ENCODE peak calls at places on chromosomes 4 and X, in eight cellular contexts. One of them, this sample, is unnamed.

GRCh38 chrX:63350551-63350950 is 581 bp downstream of the SPIN4 start:
- DNase-seq in bronchial epithelial cell: peak; percentile 30
- DNase-seq in mucosa of descending colon: peak; percentile 38
- DNase-seq in ovary: peak; percentile 31
- DNase-seq in Peyer's patch: peak; percentile 55
- DNase-seq in fibroblast of the aortic adventitia: peak; percentile 5
- DNase-seq in dorsolateral prefrontal cortex: no peak
- DNase-seq in K562: peak; percentile 6
- DNase-seq in this sample: peak; percentile 46

GRCh38 chr4:112170451-112170993 is 25.3 kb downstream of the FAM241A start:
- DNase-seq in bronchial epithelial cell: peak; percentile 95
- DNase-seq in mucosa of descending colon: no peak
- DNase-seq in ovary: no peak
- DNase-seq in Peyer's patch: no peak
- DNase-seq in fibroblast of the aortic adventitia: peak; percentile 89
- DNase-seq in dorsolateral prefrontal cortex: no peak
- DNase-seq in K562: peak; percentile 55
- DNase-seq in this sample: no peak

GRCh38 chr4:121155893-121156292 is 8.2 kb downstream of the TNIP3 start:
- DNase-seq in bronchial epithelial cell: peak; percentile 92
- DNase-seq in mucosa of descending colon: no peak
- DNase-seq in ovary: no peak
- DNase-seq in Peyer's patch: no peak
- DNase-seq in fibroblast of the aortic adventitia: peak; percentile 92
- DNase-seq in dorsolateral prefrontal cortex: no peak
- DNase-seq in K562: no peak
- DNase-seq in this sample: no peak

GRCh38 chr4:78059524-78059889 is 2.4 kb downstream of the FRAS1 start:
- DNase-seq in bronchial epithelial cell: peak; percentile 82
- DNase-seq in mucosa of descending colon: peak; percentile 47
- DNase-seq in ovary: peak; percentile 13
- DNase-seq in Peyer's patch: peak; percentile 67
- DNase-seq in fibroblast of the aortic adventitia: peak; percentile 76
- DNase-seq in dorsolateral prefrontal cortex: peak; percentile 52
- DNase-seq in K562: peak; percentile 41
- DNase-seq in this sample: peak; percentile 57

GRCh38 chr4:4457803-4458550 is 71.1 kb downstream of the NSG1 start:
- DNase-seq in bronchial epithelial cell: peak; percentile 25
- DNase-seq in mucosa of descending colon: no peak
- DNase-seq in ovary: no peak
- DNase-seq in Peyer's patch: no peak
- DNase-seq in fibroblast of the aortic adventitia: no peak
- DNase-seq in dorsolateral prefrontal cortex: no peak
- DNase-seq in K562: no peak
- DNase-seq in this sample: no peak

GRCh38 chr4:85477538-85477937 is 2.6 kb downstream of the ARHGAP24 start:
- DNase-seq in bronchial epithelial cell: no peak
- DNase-seq in mucosa of descending colon: no peak
- DNase-seq in ovary: no peak
- DNase-seq in Peyer's patch: peak; percentile 51
- DNase-seq in fibroblast of the aortic adventitia: no peak
- DNase-seq in dorsolateral prefrontal cortex: no peak
- DNase-seq in K562: no peak
- DNase-seq in this sample: peak; percentile 61

GRCh38 chrX:49139713-49140112 is 16.2 kb upstream of the GPKOW start:
- DNase-seq in bronchial epithelial cell: no peak
- DNase-seq in mucosa of descending colon: no peak
- DNase-seq in ovary: no peak
- DNase-seq in Peyer's patch: no peak
- DNase-seq in fibroblast of the aortic adventitia: no peak
- DNase-seq in dorsolateral prefrontal cortex: no peak
- DNase-seq in K562: no peak
- DNase-seq in this sample: no peak

GRCh38 chr4:98363431-98363830 is 102.2 kb downstream of the RAP1GDS1 start:
- DNase-seq in bronchial epithelial cell: peak; percentile 87
- DNase-seq in mucosa of descending colon: no peak
- DNase-seq in ovary: no peak
- DNase-seq in Peyer's patch: no peak
- DNase-seq in fibroblast of the aortic adventitia: no peak
- DNase-seq in dorsolateral prefrontal cortex: no peak
- DNase-seq in K562: no peak
- DNase-seq in this sample: no peak

GRCh38 chrX:130028196-130028595 is 45.8 kb downstream of the BCORL1 start:
- DNase-seq in bronchial epithelial cell: peak; percentile 18
- DNase-seq in mucosa of descending colon: peak; percentile 78
- DNase-seq in ovary: no peak
- DNase-seq in Peyer's patch: peak; percentile 81
- DNase-seq in fibroblast of the aortic adventitia: peak; percentile 66
- DNase-seq in dorsolateral prefrontal cortex: no peak
- DNase-seq in K562: peak; percentile 52
- DNase-seq in this sample: peak; percentile 57

GRCh38 chr4:87543835-87544461 is 14.8 kb upstream of the SPARCL1 start:
- DNase-seq in bronchial epithelial cell: peak; percentile 54
- DNase-seq in mucosa of descending colon: peak; percentile 10
- DNase-seq in ovary: no peak
- DNase-seq in Peyer's patch: no peak
- DNase-seq in fibroblast of the aortic adventitia: peak; percentile 75
- DNase-seq in dorsolateral prefrontal cortex: no peak
- DNase-seq in K562: no peak
- DNase-seq in this sample: peak; percentile 11
- TF ChIP-seq CTCF in bronchial epithelial cell: peak; percentile 51
- TF ChIP-seq CTCF in mucosa of descending colon: no peak
- TF ChIP-seq CTCF in ovary: peak; percentile 55
- TF ChIP-seq CTCF in Peyer's patch: peak; percentile 24
- TF ChIP-seq CTCF in fibroblast of the aortic adventitia: peak; percentile 72
- TF ChIP-seq CTCF in dorsolateral prefrontal cortex: peak; percentile 69
- TF ChIP-seq CTCF in K562: no peak
- TF ChIP-seq CTCF in this sample: peak; percentile 21

GRCh38 chr4:25863906-25864418 is 1.2 kb upstream of the SEL1L3 start:
- DNase-seq in bronchial epithelial cell: no peak
- DNase-seq in mucosa of descending colon: peak; percentile 39
- DNase-seq in ovary: peak; percentile 19
- DNase-seq in Peyer's patch: peak; percentile 73
- DNase-seq in fibroblast of the aortic adventitia: no peak
- DNase-seq in dorsolateral prefrontal cortex: no peak
- DNase-seq in K562: no peak
- DNase-seq in this sample: no peak
- H3K4me3 ChIP-seq in bronchial epithelial cell: no peak overlapping the region
- H3K4me3 ChIP-seq in mucosa of descending colon: no peak overlapping the region
- H3K4me3 ChIP-seq in ovary: no peak overlapping the region
- H3K4me3 ChIP-seq in Peyer's patch: peak overlapping the region; percentile 88
- H3K4me3 ChIP-seq in fibroblast of the aortic adventitia: no peak overlapping the region
- H3K4me3 ChIP-seq in dorsolateral prefrontal cortex: no peak overlapping the region
- H3K4me3 ChIP-seq in K562: no peak overlapping the region
- H3K4me3 ChIP-seq in this sample: no peak overlapping the region

GRCh38 chrX:53713987-53714579 is 27.6 kb upstream of the HUWE1 start:
- DNase-seq in bronchial epithelial cell: no peak
- DNase-seq in mucosa of descending colon: no peak
- DNase-seq in ovary: no peak
- DNase-seq in Peyer's patch: no peak
- DNase-seq in fibroblast of the aortic adventitia: no peak
- DNase-seq in dorsolateral prefrontal cortex: no peak
- DNase-seq in K562: no peak
- DNase-seq in this sample: peak; percentile 59

GRCh38 chrX:53717205-53717604 is 30.7 kb upstream of the HUWE1 start:
- DNase-seq in bronchial epithelial cell: no peak
- DNase-seq in mucosa of descending colon: no peak
- DNase-seq in ovary: no peak
- DNase-seq in Peyer's patch: no peak
- DNase-seq in fibroblast of the aortic adventitia: no peak
- DNase-seq in dorsolateral prefrontal cortex: no peak
- DNase-seq in K562: no peak
- DNase-seq in this sample: peak; percentile 52

GRCh38 chrX:53716328-53717088 is 30.0 kb upstream of the HUWE1 start:
- DNase-seq in bronchial epithelial cell: peak; percentile 22
- DNase-seq in mucosa of descending colon: peak; percentile 11
- DNase-seq in ovary: no peak
- DNase-seq in Peyer's patch: peak; percentile 70
- DNase-seq in fibroblast of the aortic adventitia: peak; percentile 40
- DNase-seq in dorsolateral prefrontal cortex: no peak
- DNase-seq in K562: no peak
- DNase-seq in this sample: peak; percentile 88

GRCh38 chrX:53715336-53715924 is 28.9 kb upstream of the HUWE1 start:
- DNase-seq in bronchial epithelial cell: no peak
- DNase-seq in mucosa of descending colon: no peak
- DNase-seq in ovary: no peak
- DNase-seq in Peyer's patch: no peak
- DNase-seq in fibroblast of the aortic adventitia: no peak
- DNase-seq in dorsolateral prefrontal cortex: no peak
- DNase-seq in K562: no peak
- DNase-seq in this sample: peak; percentile 21

GRCh38 chrX:53714580-53715335 is 28.2 kb upstream of the HUWE1 start:
- DNase-seq in bronchial epithelial cell: peak; percentile 59
- DNase-seq in mucosa of descending colon: peak; percentile 14
- DNase-seq in ovary: no peak
- DNase-seq in Peyer's patch: peak; percentile 61
- DNase-seq in fibroblast of the aortic adventitia: peak; percentile 54
- DNase-seq in dorsolateral prefrontal cortex: no peak
- DNase-seq in K562: no peak
- DNase-seq in this sample: peak; percentile 89
- TF ChIP-seq CTCF in bronchial epithelial cell: no peak
- TF ChIP-seq CTCF in mucosa of descending colon: no peak
- TF ChIP-seq CTCF in ovary: no peak
- TF ChIP-seq CTCF in Peyer's patch: no peak
- TF ChIP-seq CTCF in fibroblast of the aortic adventitia: peak; percentile 13
- TF ChIP-seq CTCF in dorsolateral prefrontal cortex: no peak
- TF ChIP-seq CTCF in K562: no peak
- TF ChIP-seq CTCF in this sample: peak; percentile 2

DNA sequence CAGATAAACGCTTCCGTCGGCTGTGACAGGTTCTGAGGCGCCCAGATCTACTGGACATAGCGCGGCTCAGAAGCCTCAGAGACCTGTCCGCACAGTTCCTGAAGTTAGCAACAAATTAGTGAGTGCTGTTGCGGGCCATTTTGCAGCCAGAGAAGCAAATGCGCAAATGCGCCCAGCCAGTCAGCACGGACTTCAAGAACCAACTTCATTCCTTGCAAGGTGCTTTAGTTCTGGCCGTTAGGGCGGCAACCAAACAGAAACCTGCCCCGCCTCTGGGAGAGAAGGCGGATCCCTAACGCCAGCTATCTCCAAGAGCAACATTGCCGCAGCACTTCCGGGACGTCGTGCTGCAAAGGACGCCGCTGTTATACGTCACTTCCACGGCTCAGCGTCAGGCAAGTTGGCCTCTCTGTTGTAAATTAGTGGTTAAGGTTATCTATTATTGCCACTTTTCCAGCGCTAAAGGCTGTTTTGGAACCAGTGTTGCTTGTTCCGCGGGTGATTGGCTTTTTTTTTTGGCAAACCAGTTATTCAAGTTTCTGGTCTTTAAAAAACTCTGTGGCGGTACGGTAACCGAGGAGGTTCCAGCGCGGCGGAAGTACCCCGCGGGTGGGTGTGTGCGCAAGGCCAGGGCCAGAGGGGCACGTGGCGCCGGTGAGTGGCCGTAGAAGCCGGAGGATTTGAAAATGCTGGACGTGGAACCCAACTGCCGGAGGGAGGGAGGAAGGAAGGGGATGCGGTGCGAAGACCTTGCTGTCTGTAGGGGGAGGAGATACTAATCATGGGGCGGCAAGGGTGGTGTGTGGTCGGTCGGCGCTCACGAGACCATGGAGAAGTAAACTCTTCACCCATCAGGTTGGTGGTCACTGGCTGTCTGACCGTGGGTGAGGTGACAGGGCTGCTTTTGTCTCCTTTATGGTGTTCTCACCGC is at the start of gene GAR1:
- DNase-seq in bronchial epithelial cell: peak; percentile 93
- DNase-seq in mucosa of descending colon: peak; percentile 97
- DNase-seq in ovary: peak; percentile 84
- DNase-seq in Peyer's patch: peak; percentile 97
- DNase-seq in fibroblast of the aortic adventitia: peak; percentile 90
- DNase-seq in dorsolateral prefrontal cortex: peak; percentile 92
- DNase-seq in K562: peak; percentile 85
- DNase-seq in this sample: peak; percentile 94
- H3K4me3 ChIP-seq in bronchial epithelial cell: peak within 1 kb of the TSS; percentile 98
- H3K4me3 ChIP-seq in mucosa of descending colon: peak within 1 kb of the TSS; percentile 46
- H3K4me3 ChIP-seq in ovary: peak within 1 kb of the TSS; percentile 85
- H3K4me3 ChIP-seq in Peyer's patch: peak within 1 kb of the TSS; percentile 61
- H3K4me3 ChIP-seq in fibroblast of the aortic adventitia: peak within 1 kb of the TSS; percentile 99
- H3K4me3 ChIP-seq in dorsolateral prefrontal cortex: peak within 1 kb of the TSS; percentile 98
- H3K4me3 ChIP-seq in K562: peak within 1 kb of the TSS; percentile 85
- H3K4me3 ChIP-seq in this sample: peak within 1 kb of the TSS; percentile 67

DNA sequence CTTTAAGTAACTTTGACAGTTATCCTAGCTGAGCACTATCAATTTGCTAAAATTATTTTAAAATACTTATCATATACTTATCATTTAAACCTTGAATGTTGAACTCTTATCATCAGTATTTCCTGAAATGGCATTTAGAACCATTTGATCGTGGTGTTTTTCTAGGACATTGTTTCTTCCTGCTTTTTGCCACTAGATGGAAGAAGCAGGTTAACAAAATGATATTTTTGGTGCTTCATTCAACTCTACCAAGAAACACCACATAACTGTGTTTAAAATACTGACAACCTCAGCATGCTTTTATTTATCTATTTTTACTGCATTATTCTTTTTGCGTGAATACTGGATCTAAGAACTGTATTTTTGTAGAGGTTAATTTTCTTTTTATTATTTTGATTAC is 44.6 kb downstream of the C4orf33 start:
- DNase-seq in bronchial epithelial cell: no peak
- DNase-seq in mucosa of descending colon: no peak
- DNase-seq in ovary: no peak
- DNase-seq in Peyer's patch: no peak
- DNase-seq in fibroblast of the aortic adventitia: peak; percentile 2
- DNase-seq in dorsolateral prefrontal cortex: no peak
- DNase-seq in K562: no peak
- DNase-seq in this sample: no peak
- TF ChIP-seq CTCF in bronchial epithelial cell: no peak
- TF ChIP-seq CTCF in mucosa of descending colon: no peak
- TF ChIP-seq CTCF in ovary: no peak
- TF ChIP-seq CTCF in Peyer's patch: no peak
- TF ChIP-seq CTCF in fibroblast of the aortic adventitia: no peak
- TF ChIP-seq CTCF in dorsolateral prefrontal cortex: peak; percentile 16
- TF ChIP-seq CTCF in K562: no peak
- TF ChIP-seq CTCF in this sample: no peak

GRCh38 chrX:18426004-18426320 is 554 bp downstream of the CDKL5 start:
- DNase-seq in bronchial epithelial cell: no peak
- DNase-seq in mucosa of descending colon: peak; percentile 1
- DNase-seq in ovary: no peak
- DNase-seq in Peyer's patch: no peak
- DNase-seq in fibroblast of the aortic adventitia: no peak
- DNase-seq in dorsolateral prefrontal cortex: no peak
- DNase-seq in K562: no peak
- DNase-seq in this sample: peak; percentile 3
- H3K4me3 ChIP-seq in bronchial epithelial cell: peak overlapping the region; percentile 52
- H3K4me3 ChIP-seq in mucosa of descending colon: peak overlapping the region; percentile 48
- H3K4me3 ChIP-seq in ovary: peak overlapping the region; percentile 58
- H3K4me3 ChIP-seq in Peyer's patch: peak overlapping the region; percentile 66
- H3K4me3 ChIP-seq in fibroblast of the aortic adventitia: peak overlapping the region; percentile 68
- H3K4me3 ChIP-seq in dorsolateral prefrontal cortex: peak overlapping the region; percentile 64
- H3K4me3 ChIP-seq in K562: peak overlapping the region; percentile 59
- H3K4me3 ChIP-seq in this sample: peak overlapping the region; percentile 82

GRCh38 chrX:110462957-110463356 is 104.3 kb downstream of the RTL9 start:
- DNase-seq in bronchial epithelial cell: no peak
- DNase-seq in mucosa of descending colon: no peak
- DNase-seq in ovary: no peak
- DNase-seq in Peyer's patch: no peak
- DNase-seq in fibroblast of the aortic adventitia: peak; percentile 9
- DNase-seq in dorsolateral prefrontal cortex: no peak
- DNase-seq in K562: no peak
- DNase-seq in this sample: no peak
- TF ChIP-seq CTCF in bronchial epithelial cell: no peak
- TF ChIP-seq CTCF in mucosa of descending colon: no peak
- TF ChIP-seq CTCF in ovary: no peak
- TF ChIP-seq CTCF in Peyer's patch: no peak
- TF ChIP-seq CTCF in fibroblast of the aortic adventitia: peak; percentile 42
- TF ChIP-seq CTCF in dorsolateral prefrontal cortex: no peak
- TF ChIP-seq CTCF in K562: no peak
- TF ChIP-seq CTCF in this sample: no peak

This sample was measured in GM12865.